ENCODE peak calls at places on chromosome 4, in ten cellular contexts. One of them, this sample, is unnamed.

GRCh38 chr4:19947349-19947748 is 304.4 kb upstream of the SLIT2 start:
- DNase-seq in ELR: peak
- DNase-seq in kidney: no peak
- DNase-seq in activated T-cell treated with anti-CD3 and anti-CD28 coated beads, Interleukin-2, amount 50 U/mL, for 48 hours: no peak
- DNase-seq in H1: no peak
- DNase-seq in AG09319: peak
- DNase-seq in endothelial cell: no peak
- DNase-seq in T-helper 1 cell: no peak
- DNase-seq in mesenteric fat pad: no peak
- DNase-seq in heart right ventricle: no peak
- DNase-seq in this sample: peak

GRCh38 chr4:10106421-10107039 is 10.1 kb downstream of the WDR1 start:
- DNase-seq in ELR: peak
- DNase-seq in kidney: peak
- DNase-seq in activated T-cell treated with anti-CD3 and anti-CD28 coated beads, Interleukin-2, amount 50 U/mL, for 48 hours: peak
- DNase-seq in H1: no peak
- DNase-seq in AG09319: peak
- DNase-seq in endothelial cell: no peak
- DNase-seq in T-helper 1 cell: peak
- DNase-seq in mesenteric fat pad: no peak
- DNase-seq in heart right ventricle: no peak
- DNase-seq in this sample: peak

GRCh38 chr4:14167876-14168510 is 540.5 kb upstream of the BOD1L1 start:
- DNase-seq in ELR: peak
- DNase-seq in kidney: no peak
- DNase-seq in activated T-cell treated with anti-CD3 and anti-CD28 coated beads, Interleukin-2, amount 50 U/mL, for 48 hours: no peak
- DNase-seq in H1: no peak
- DNase-seq in AG09319: no peak
- DNase-seq in endothelial cell: no peak
- DNase-seq in T-helper 1 cell: no peak
- DNase-seq in mesenteric fat pad: no peak
- DNase-seq in heart right ventricle: no peak
- DNase-seq in this sample: no peak

GRCh38 chr4:127000846-127001245 is 631.9 kb upstream of the INTU start:
- DNase-seq in ELR: no peak
- DNase-seq in kidney: no peak
- DNase-seq in activated T-cell treated with anti-CD3 and anti-CD28 coated beads, Interleukin-2, amount 50 U/mL, for 48 hours: no peak
- DNase-seq in H1: no peak
- DNase-seq in AG09319: no peak
- DNase-seq in endothelial cell: no peak
- DNase-seq in T-helper 1 cell: no peak
- DNase-seq in mesenteric fat pad: no peak
- DNase-seq in heart right ventricle: no peak
- DNase-seq in this sample: no peak

GRCh38 chr4:147596976-147597375 is 20.2 kb upstream of the TMEM184C start:
- DNase-seq in ELR: peak
- DNase-seq in kidney: no peak
- DNase-seq in activated T-cell treated with anti-CD3 and anti-CD28 coated beads, Interleukin-2, amount 50 U/mL, for 48 hours: no peak
- DNase-seq in H1: no peak
- DNase-seq in AG09319: peak
- DNase-seq in endothelial cell: no peak
- DNase-seq in T-helper 1 cell: no peak
- DNase-seq in mesenteric fat pad: no peak
- DNase-seq in heart right ventricle: no peak
- DNase-seq in this sample: peak

GRCh38 chr4:26321326-26322276 is 787 bp downstream of the RBPJ start:
- DNase-seq in ELR: peak
- DNase-seq in kidney: peak
- DNase-seq in activated T-cell treated with anti-CD3 and anti-CD28 coated beads, Interleukin-2, amount 50 U/mL, for 48 hours: peak
- DNase-seq in H1: no peak
- DNase-seq in AG09319: no peak
- DNase-seq in endothelial cell: peak
- DNase-seq in T-helper 1 cell: peak
- DNase-seq in mesenteric fat pad: no peak
- DNase-seq in heart right ventricle: no peak
- DNase-seq in this sample: no peak

GRCh38 chr4:53959373-53959772 is 105.0 kb downstream of the CHIC2 start:
- DNase-seq in ELR: no peak
- DNase-seq in kidney: peak
- DNase-seq in activated T-cell treated with anti-CD3 and anti-CD28 coated beads, Interleukin-2, amount 50 U/mL, for 48 hours: no peak
- DNase-seq in H1: no peak
- DNase-seq in AG09319: no peak
- DNase-seq in endothelial cell: no peak
- DNase-seq in T-helper 1 cell: no peak
- DNase-seq in mesenteric fat pad: no peak
- DNase-seq in heart right ventricle: peak
- DNase-seq in this sample: no peak

GRCh38 chr4:74109894-74110605 is 11.1 kb upstream of the CXCL2 start:
- DNase-seq in ELR: peak
- DNase-seq in kidney: no peak
- DNase-seq in activated T-cell treated with anti-CD3 and anti-CD28 coated beads, Interleukin-2, amount 50 U/mL, for 48 hours: no peak
- DNase-seq in H1: no peak
- DNase-seq in AG09319: peak
- DNase-seq in endothelial cell: no peak
- DNase-seq in T-helper 1 cell: no peak
- DNase-seq in mesenteric fat pad: no peak
- DNase-seq in heart right ventricle: no peak
- DNase-seq in this sample: peak

GRCh38 chr4:153497091-153497531 is 31.0 kb downstream of the TMEM131L start:
- DNase-seq in ELR: peak
- DNase-seq in kidney: no peak
- DNase-seq in activated T-cell treated with anti-CD3 and anti-CD28 coated beads, Interleukin-2, amount 50 U/mL, for 48 hours: peak
- DNase-seq in H1: no peak
- DNase-seq in AG09319: no peak
- DNase-seq in endothelial cell: no peak
- DNase-seq in T-helper 1 cell: peak
- DNase-seq in mesenteric fat pad: no peak
- DNase-seq in heart right ventricle: no peak
- DNase-seq in this sample: no peak

GRCh38 chr4:68021185-68021584 is 57.9 kb upstream of the TMPRSS11A start:
- DNase-seq in ELR: peak
- DNase-seq in kidney: no peak
- DNase-seq in activated T-cell treated with anti-CD3 and anti-CD28 coated beads, Interleukin-2, amount 50 U/mL, for 48 hours: no peak
- DNase-seq in H1: no peak
- DNase-seq in AG09319: no peak
- DNase-seq in endothelial cell: no peak
- DNase-seq in T-helper 1 cell: no peak
- DNase-seq in mesenteric fat pad: no peak
- DNase-seq in heart right ventricle: no peak
- DNase-seq in this sample: no peak

GRCh38 chr4:107913283-107913899 is 18.0 kb upstream of the CYP2U1 start:
- DNase-seq in ELR: peak
- DNase-seq in kidney: no peak
- DNase-seq in activated T-cell treated with anti-CD3 and anti-CD28 coated beads, Interleukin-2, amount 50 U/mL, for 48 hours: no peak
- DNase-seq in H1: no peak
- DNase-seq in AG09319: peak
- DNase-seq in endothelial cell: peak
- DNase-seq in T-helper 1 cell: peak
- DNase-seq in mesenteric fat pad: no peak
- DNase-seq in heart right ventricle: no peak
- DNase-seq in this sample: peak

GRCh38 chr4:145531193-145531592 is 49.5 kb downstream of the SMAD1 start:
- DNase-seq in ELR: no peak
- DNase-seq in kidney: no peak
- DNase-seq in activated T-cell treated with anti-CD3 and anti-CD28 coated beads, Interleukin-2, amount 50 U/mL, for 48 hours: no peak
- DNase-seq in H1: no peak
- DNase-seq in AG09319: no peak
- DNase-seq in endothelial cell: no peak
- DNase-seq in T-helper 1 cell: no peak
- DNase-seq in mesenteric fat pad: no peak
- DNase-seq in heart right ventricle: peak
- DNase-seq in this sample: no peak

GRCh38 chr4:165992263-165992662 is 119.2 kb downstream of the TLL1 start:
- DNase-seq in ELR: no peak
- DNase-seq in kidney: no peak
- DNase-seq in activated T-cell treated with anti-CD3 and anti-CD28 coated beads, Interleukin-2, amount 50 U/mL, for 48 hours: no peak
- DNase-seq in H1: no peak
- DNase-seq in AG09319: no peak
- DNase-seq in endothelial cell: no peak
- DNase-seq in T-helper 1 cell: no peak
- DNase-seq in mesenteric fat pad: no peak
- DNase-seq in heart right ventricle: no peak
- DNase-seq in this sample: no peak

GRCh38 chr4:111542056-111542455 is 603.2 kb upstream of the FAM241A start:
- DNase-seq in ELR: no peak
- DNase-seq in kidney: no peak
- DNase-seq in activated T-cell treated with anti-CD3 and anti-CD28 coated beads, Interleukin-2, amount 50 U/mL, for 48 hours: no peak
- DNase-seq in H1: no peak
- DNase-seq in AG09319: no peak
- DNase-seq in endothelial cell: no peak
- DNase-seq in T-helper 1 cell: no peak
- DNase-seq in mesenteric fat pad: no peak
- DNase-seq in heart right ventricle: no peak
- DNase-seq in this sample: no peak

GRCh38 chr4:25925486-25926201 is 11.6 kb downstream of the SMIM20 start:
- DNase-seq in ELR: peak
- DNase-seq in kidney: no peak
- DNase-seq in activated T-cell treated with anti-CD3 and anti-CD28 coated beads, Interleukin-2, amount 50 U/mL, for 48 hours: peak
- DNase-seq in H1: no peak
- DNase-seq in AG09319: no peak
- DNase-seq in endothelial cell: peak
- DNase-seq in T-helper 1 cell: no peak
- DNase-seq in mesenteric fat pad: no peak
- DNase-seq in heart right ventricle: peak
- DNase-seq in this sample: no peak

GRCh38 chr4:173834151-173834550 is 304.1 kb upstream of the HAND2 start:
- DNase-seq in ELR: peak
- DNase-seq in kidney: no peak
- DNase-seq in activated T-cell treated with anti-CD3 and anti-CD28 coated beads, Interleukin-2, amount 50 U/mL, for 48 hours: no peak
- DNase-seq in H1: no peak
- DNase-seq in AG09319: no peak
- DNase-seq in endothelial cell: no peak
- DNase-seq in T-helper 1 cell: no peak
- DNase-seq in mesenteric fat pad: no peak
- DNase-seq in heart right ventricle: no peak
- DNase-seq in this sample: no peak

GRCh38 chr4:44738615-44739014 is 12.3 kb upstream of the GNPDA2 start:
- DNase-seq in ELR: peak
- DNase-seq in kidney: no peak
- DNase-seq in activated T-cell treated with anti-CD3 and anti-CD28 coated beads, Interleukin-2, amount 50 U/mL, for 48 hours: no peak
- DNase-seq in H1: no peak
- DNase-seq in AG09319: no peak
- DNase-seq in endothelial cell: no peak
- DNase-seq in T-helper 1 cell: no peak
- DNase-seq in mesenteric fat pad: no peak
- DNase-seq in heart right ventricle: no peak
- DNase-seq in this sample: no peak

GRCh38 chr4:154208424-154208823 is 283.2 kb downstream of the DCHS2 start:
- DNase-seq in ELR: peak
- DNase-seq in kidney: no peak
- DNase-seq in activated T-cell treated with anti-CD3 and anti-CD28 coated beads, Interleukin-2, amount 50 U/mL, for 48 hours: no peak
- DNase-seq in H1: no peak
- DNase-seq in AG09319: no peak
- DNase-seq in endothelial cell: no peak
- DNase-seq in T-helper 1 cell: no peak
- DNase-seq in mesenteric fat pad: no peak
- DNase-seq in heart right ventricle: no peak
- DNase-seq in this sample: no peak

GRCh38 chr4:183966371-183966770 is 61.3 kb downstream of the STOX2 start:
- DNase-seq in ELR: no peak
- DNase-seq in kidney: no peak
- DNase-seq in activated T-cell treated with anti-CD3 and anti-CD28 coated beads, Interleukin-2, amount 50 U/mL, for 48 hours: no peak
- DNase-seq in H1: no peak
- DNase-seq in AG09319: no peak
- DNase-seq in endothelial cell: no peak
- DNase-seq in T-helper 1 cell: no peak
- DNase-seq in mesenteric fat pad: no peak
- DNase-seq in heart right ventricle: no peak
- DNase-seq in this sample: no peak

GRCh38 chr4:6668391-6668790 is 25.3 kb upstream of the S100P start:
- DNase-seq in ELR: peak
- DNase-seq in kidney: no peak
- DNase-seq in activated T-cell treated with anti-CD3 and anti-CD28 coated beads, Interleukin-2, amount 50 U/mL, for 48 hours: no peak
- DNase-seq in H1: no peak
- DNase-seq in AG09319: no peak
- DNase-seq in endothelial cell: no peak
- DNase-seq in T-helper 1 cell: no peak
- DNase-seq in mesenteric fat pad: no peak
- DNase-seq in heart right ventricle: no peak
- DNase-seq in this sample: no peak

GRCh38 chr4:122728781-122729330 is 3.6 kb upstream of the BBS12 start:
- DNase-seq in ELR: no peak
- DNase-seq in kidney: no peak
- DNase-seq in activated T-cell treated with anti-CD3 and anti-CD28 coated beads, Interleukin-2, amount 50 U/mL, for 48 hours: no peak
- DNase-seq in H1: no peak
- DNase-seq in AG09319: no peak
- DNase-seq in endothelial cell: no peak
- DNase-seq in T-helper 1 cell: no peak
- DNase-seq in mesenteric fat pad: no peak
- DNase-seq in heart right ventricle: no peak
- DNase-seq in this sample: no peak

GRCh38 chr4:106344324-106344970 is 24.1 kb downstream of the GIMD1 start:
- DNase-seq in ELR: no peak
- DNase-seq in kidney: no peak
- DNase-seq in activated T-cell treated with anti-CD3 and anti-CD28 coated beads, Interleukin-2, amount 50 U/mL, for 48 hours: no peak
- DNase-seq in H1: no peak
- DNase-seq in AG09319: no peak
- DNase-seq in endothelial cell: no peak
- DNase-seq in T-helper 1 cell: no peak
- DNase-seq in mesenteric fat pad: no peak
- DNase-seq in heart right ventricle: no peak
- DNase-seq in this sample: no peak

GRCh38 chr4:142041788-142042187 is 405.4 kb downstream of the IL15 start:
- DNase-seq in ELR: no peak
- DNase-seq in kidney: no peak
- DNase-seq in activated T-cell treated with anti-CD3 and anti-CD28 coated beads, Interleukin-2, amount 50 U/mL, for 48 hours: no peak
- DNase-seq in H1: no peak
- DNase-seq in AG09319: no peak
- DNase-seq in endothelial cell: no peak
- DNase-seq in T-helper 1 cell: no peak
- DNase-seq in mesenteric fat pad: no peak
- DNase-seq in heart right ventricle: no peak
- DNase-seq in this sample: no peak

GRCh38 chr4:189221691-189222090 is 719.0 kb upstream of the FRG1 start:
- DNase-seq in ELR: no peak
- DNase-seq in kidney: no peak
- DNase-seq in activated T-cell treated with anti-CD3 and anti-CD28 coated beads, Interleukin-2, amount 50 U/mL, for 48 hours: no peak
- DNase-seq in H1: no peak
- DNase-seq in AG09319: no peak
- DNase-seq in endothelial cell: no peak
- DNase-seq in T-helper 1 cell: no peak
- DNase-seq in mesenteric fat pad: no peak
- DNase-seq in heart right ventricle: no peak
- DNase-seq in this sample: no peak

GRCh38 chr4:182306792-182307507 is 63.7 kb downstream of the TENM3 start:
- DNase-seq in ELR: peak
- DNase-seq in kidney: no peak
- DNase-seq in activated T-cell treated with anti-CD3 and anti-CD28 coated beads, Interleukin-2, amount 50 U/mL, for 48 hours: no peak
- DNase-seq in H1: no peak
- DNase-seq in AG09319: no peak
- DNase-seq in endothelial cell: no peak
- DNase-seq in T-helper 1 cell: no peak
- DNase-seq in mesenteric fat pad: no peak
- DNase-seq in heart right ventricle: no peak
- DNase-seq in this sample: no peak

This sample was measured in BJ.